ENCODE peak calls at places on chromosomes 13 and 19, in ten cellular contexts. I is heart right ventricle; T is activated effector memory CD4-positive, alpha-beta T cell treated with Interleukin-2 at 50 U/mL for 16 hours; B is activated T-cell treated with anti-CD3 and anti-CD28 coated beads for 24 hours; P is putamen; S is PC-9; U is mammary epithelial cell; N is hypothalamus; J is CD8-positive, alpha-beta T cell; Z is fibroblast of mammary gland. Y is an unnamed sample.

GRCh38 chr19:17766543-17767131 is 15.4 kb downstream of the FCHO1 start:
- DNase-seq in I (peak), T (no peak), B (no peak), P (peak), S (peak), U (peak), N (peak), J (peak), Z (peak), Y (peak)

GRCh38 chr13:81320516-81320915 is 979.6 kb upstream of the SPRY2 start:
- DNase-seq in I (no peak), T (no peak), B (no peak), P (no peak), S (no peak), U (no peak), N (no peak), J (no peak), Z (no peak), Y (no peak)

GRCh38 chr13:45162821-45163220 is 38.0 kb downstream of the KCTD4 start:
- DNase-seq in I (no peak), T (no peak), B (no peak), P (no peak), S (peak), U (peak), N (no peak), J (no peak), Z (peak), Y (no peak)

GRCh38 chr13:110168999-110169933 is 137.7 kb downstream of the COL4A1 start:
- DNase-seq in I (no peak), T (no peak), B (no peak), P (no peak), S (no peak), U (no peak), N (no peak), J (no peak), Z (no peak), Y (no peak)

GRCh38 chr19:45716314-45717130 is 14.2 kb downstream of the FBXO46 start:
- DNase-seq in I (no peak), T (peak), B (no peak), P (peak), S (peak), U (peak), N (no peak), J (peak), Z (peak), Y (no peak)

GRCh38 chr19:13173129-13173737 is 23.0 kb downstream of the IER2 start:
- DNase-seq in I (no peak), T (no peak), B (no peak), P (no peak), S (no peak), U (no peak), N (no peak), J (no peak), Z (no peak), Y (no peak)

GRCh38 chr13:111459803-111460547 is 139.5 kb downstream of the TEX29 start:
- DNase-seq in I (no peak), T (no peak), B (no peak), P (no peak), S (no peak), U (no peak), N (no peak), J (no peak), Z (no peak), Y (no peak)

GRCh38 chr19:48290341-48290922 is 20.6 kb downstream of the ZNF114 start:
- DNase-seq in I (no peak), T (no peak), B (no peak), P (no peak), S (peak), U (no peak), N (peak), J (no peak), Z (peak), Y (peak)

GRCh38 chr13:23686948-23687347 is 116.7 kb downstream of the TNFRSF19 start:
- DNase-seq in I (no peak), T (no peak), B (no peak), P (no peak), S (no peak), U (no peak), N (no peak), J (no peak), Z (no peak), Y (no peak)

GRCh38 chr19:4909897-4910593 is 744 bp downstream of the UHRF1 start:
- DNase-seq in I (peak), T (peak), B (peak), P (peak), S (peak), U (peak), N (peak), J (peak), Z (peak), Y (peak)

GRCh38 chr13:89380101-89380500 is 1708.9 kb downstream of the SLITRK5 start:
- DNase-seq in I (no peak), T (no peak), B (no peak), P (no peak), S (peak), U (peak), N (no peak), J (no peak), Z (no peak), Y (no peak)

GRCh38 chr19:1744133-1744665 is 9.1 kb upstream of the ONECUT3 start:
- DNase-seq in I (no peak), T (no peak), B (no peak), P (no peak), S (no peak), U (no peak), N (no peak), J (no peak), Z (no peak), Y (no peak)

GRCh38 chr13:40440990-40441820 is 225.2 kb downstream of the FOXO1 start:
- DNase-seq in I (peak), T (no peak), B (no peak), P (peak), S (peak), U (peak), N (peak), J (no peak), Z (peak), Y (no peak)

GRCh38 chr13:108924154-108924940 is 294.9 kb downstream of the MYO16 start:
- DNase-seq in I (no peak), T (no peak), B (no peak), P (no peak), S (peak), U (peak), N (no peak), J (no peak), Z (peak), Y (no peak)

GRCh38 chr19:57280913-57281425 is 684 bp downstream of the ZNF460 start:
- DNase-seq in I (no peak), T (no peak), B (no peak), P (peak), S (peak), U (peak), N (no peak), J (peak), Z (peak), Y (no peak)

GRCh38 chr19:35928507-35928906 is 7.7 kb upstream of the LRFN3 start:
- DNase-seq in I (no peak), T (no peak), B (no peak), P (no peak), S (no peak), U (no peak), N (no peak), J (no peak), Z (no peak), Y (no peak)

GRCh38 chr13:104389722-104390121 is 1323.5 kb upstream of the SLC10A2 start:
- DNase-seq in I (no peak), T (no peak), B (no peak), P (no peak), S (no peak), U (no peak), N (no peak), J (no peak), Z (peak), Y (no peak)

GRCh38 chr13:59483441-59484116 is 680.1 kb downstream of the DIAPH3 start:
- DNase-seq in I (peak), T (no peak), B (no peak), P (no peak), S (no peak), U (no peak), N (no peak), J (no peak), Z (no peak), Y (no peak)

GRCh38 chr19:40376286-40376862 is 13.6 kb downstream of the HIPK4 start:
- DNase-seq in I (no peak), T (no peak), B (no peak), P (no peak), S (no peak), U (no peak), N (no peak), J (no peak), Z (no peak), Y (no peak)

GRCh38 chr13:30157616-30157993 is 149.7 kb downstream of the KATNAL1 start:
- DNase-seq in I (no peak), T (no peak), B (no peak), P (no peak), S (no peak), U (no peak), N (no peak), J (no peak), Z (no peak), Y (no peak)

GRCh38 chr19:27746691-27747380 is 1466.1 kb downstream of the UQCRFS1 start:
- DNase-seq in I (peak), T (no peak), B (no peak), P (no peak), S (no peak), U (peak), N (peak), J (no peak), Z (peak), Y (peak)

GRCh38 chr13:24153979-24154378 is 6.5 kb upstream of the SPATA13 start:
- DNase-seq in I (no peak), T (no peak), B (no peak), P (no peak), S (no peak), U (no peak), N (no peak), J (no peak), Z (no peak), Y (no peak)

GRCh38 chr19:3716147-3716668 is 8.0 kb downstream of the TJP3 start:
- DNase-seq in I (no peak), T (no peak), B (no peak), P (no peak), S (peak), U (no peak), N (no peak), J (no peak), Z (no peak), Y (no peak)

GRCh38 chr19:644363-644762 is 4.7 kb downstream of the FGF22 start:
- DNase-seq in I (no peak), T (no peak), B (no peak), P (no peak), S (no peak), U (no peak), N (no peak), J (no peak), Z (no peak), Y (no peak)

GRCh38 chr19:10471909-10472308 is 31.2 kb downstream of the KEAP1 start:
- DNase-seq in I (no peak), T (no peak), B (no peak), P (no peak), S (no peak), U (peak), N (no peak), J (no peak), Z (peak), Y (no peak)

GRCh38 chr19:57338798-57339378 is 12.2 kb upstream of the ZNF304 start:
- DNase-seq in I (peak), T (no peak), B (no peak), P (no peak), S (no peak), U (no peak), N (no peak), J (no peak), Z (no peak), Y (no peak)

GRCh38 chr19:4575978-4576933 is 16.8 kb upstream of the SEMA6B start:
- DNase-seq in I (peak), T (peak), B (peak), P (no peak), S (no peak), U (no peak), N (no peak), J (peak), Z (peak), Y (peak)

GRCh38 chr19:42634409-42635232 is 39.9 kb upstream of the CEACAM8 start:
- DNase-seq in I (no peak), T (no peak), B (peak), P (no peak), S (no peak), U (peak), N (peak), J (no peak), Z (peak), Y (no peak)

GRCh38 chr13:114002771-114003321 is 29.0 kb upstream of the C13orf46 start:
- DNase-seq in I (no peak), T (no peak), B (no peak), P (no peak), S (no peak), U (no peak), N (no peak), J (no peak), Z (no peak), Y (no peak)

GRCh38 chr13:78604782-78605611 is 1.6 kb upstream of the POU4F1 start:
- DNase-seq in I (no peak), T (no peak), B (no peak), P (no peak), S (no peak), U (peak), N (no peak), J (no peak), Z (peak), Y (no peak)

GRCh38 chr13:29513981-29514719 is 81.3 kb downstream of the SLC7A1 start:
- DNase-seq in I (no peak), T (no peak), B (no peak), P (no peak), S (no peak), U (no peak), N (no peak), J (no peak), Z (no peak), Y (no peak)

GRCh38 chr13:112209266-112209665 is 142.3 kb downstream of the SOX1 start:
- DNase-seq in I (no peak), T (no peak), B (no peak), P (no peak), S (no peak), U (no peak), N (no peak), J (no peak), Z (no peak), Y (no peak)

Y was measured in nephron progenitor cell.